ENCODE peak calls at places on chromosomes 4 and X, in seven cellular contexts. O is psoas muscle; Q is CD8-positive, alpha-beta memory T cell; R is lung; W is GM23248; E is suprapubic skin; H is MG63. Y is an unnamed sample.

GRCh38 chrX:1327651-1328304 is 8.8 kb upstream of the IL3RA start:
- DNase-seq in O (no peak), Q (no peak), R (no peak), W (no peak), E (no peak), H (no peak), Y (no peak)

GRCh38 chr4:37641886-37642849 is 44.0 kb downstream of the RELL1 start:
- DNase-seq in O (no peak), Q (no peak), R (no peak), W (no peak), E (no peak), H (no peak), Y (no peak)

GRCh38 chr4:8727131-8727530 is 134.6 kb downstream of the CPZ start:
- DNase-seq in O (no peak), Q (no peak), R (no peak), W (no peak), E (peak; percentile 37), H (no peak), Y (no peak)

GRCh38 chr4:11908712-11909111 is 480.0 kb upstream of the HS3ST1 start:
- DNase-seq in O (no peak), Q (no peak), R (no peak), W (no peak), E (no peak), H (no peak), Y (no peak)

GRCh38 chrX:100643943-100644587 is at the start of gene SRPX2:
- DNase-seq in O (peak; percentile 45), Q (no peak), R (no peak), W (peak; percentile 90), E (no peak), H (peak; percentile 76), Y (peak; percentile 74)

GRCh38 chr4:26268246-26268645 is 52.6 kb upstream of the RBPJ start:
- DNase-seq in O (no peak), Q (no peak), R (no peak), W (peak; percentile 30), E (no peak), H (no peak), Y (no peak)

GRCh38 chrX:37818031-37818430 is 29.3 kb downstream of the DYNLT3 start:
- DNase-seq in O (no peak), Q (no peak), R (no peak), W (no peak), E (no peak), H (no peak), Y (no peak)

GRCh38 chr4:66694716-66695115 is 850.6 kb downstream of the CENPC start:
- DNase-seq in O (no peak), Q (no peak), R (no peak), W (no peak), E (no peak), H (no peak), Y (no peak)

GRCh38 chr4:2259036-2259540 is 2.8 kb downstream of the MXD4 start:
- DNase-seq in O (peak; percentile 15), Q (peak; percentile 1), R (no peak), W (no peak), E (peak; percentile 64), H (no peak), Y (no peak)

DNA sequence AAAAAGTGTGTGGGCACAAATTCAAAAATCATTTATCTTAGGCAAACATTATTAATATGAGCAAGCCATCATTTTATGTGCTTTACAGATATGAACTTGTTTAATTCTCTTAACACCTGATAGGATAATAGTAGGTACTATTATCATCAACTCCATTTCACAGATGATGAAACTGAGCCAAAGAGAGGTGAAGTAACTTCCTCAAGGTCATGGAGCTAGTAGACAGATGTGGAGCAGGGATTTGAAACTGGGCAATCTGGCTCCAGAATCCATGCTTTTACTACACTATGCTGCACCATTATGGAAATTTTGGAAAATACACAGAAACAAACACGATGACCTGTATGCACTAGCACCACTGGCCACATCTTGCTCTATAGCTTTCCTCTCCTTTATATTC is 1.0 kb upstream of the PIN4 start:
- DNase-seq in O (no peak), Q (no peak), R (no peak), W (no peak), E (no peak), H (no peak), Y (no peak)
- H3K4me3 ChIP-seq in O (peak overlapping the region; percentile 72), Q (peak overlapping the region; percentile 95), R (no peak overlapping the region), W (peak overlapping the region; percentile 90), E (peak overlapping the region; percentile 65), H (peak overlapping the region; percentile 78), Y (peak overlapping the region; percentile 84)

GRCh38 chr4:125116431-125116830 is 198.3 kb upstream of the FAT4 start:
- DNase-seq in O (no peak), Q (no peak), R (no peak), W (no peak), E (no peak), H (no peak), Y (no peak)
- H3K9me3 ChIP-seq in O (no peaks in the 10 kb centered on the region), Q (no peaks in the 10 kb centered on the region), R (no peaks in the 10 kb centered on the region), W (no peaks in the 10 kb centered on the region), E (no peaks in the 10 kb centered on the region), H (no peaks in the 10 kb centered on the region), Y (no peaks in the 10 kb centered on the region)

GRCh38 chr4:109649872-109650271 is 53.4 kb downstream of the CASP6 start:
- DNase-seq in O (no peak), Q (no peak), R (no peak), W (no peak), E (no peak), H (no peak), Y (no peak)

GRCh38 chr4:109645874-109646591 is 57.2 kb downstream of the CASP6 start:
- DNase-seq in O (no peak), Q (no peak), R (no peak), W (no peak), E (no peak), H (no peak), Y (no peak)

GRCh38 chr4:109648266-109648996 is 54.8 kb downstream of the CASP6 start:
- DNase-seq in O (no peak), Q (no peak), R (no peak), W (no peak), E (no peak), H (no peak), Y (no peak)

GRCh38 chr4:109648997-109649575 is 54.2 kb downstream of the CASP6 start:
- DNase-seq in O (no peak), Q (no peak), R (no peak), W (no peak), E (no peak), H (no peak), Y (no peak)
- H3K4me3 ChIP-seq in O (no peak overlapping the region), Q (peak overlapping the region; percentile 50), R (no peak overlapping the region), W (no peak overlapping the region), E (no peak overlapping the region), H (no peak overlapping the region), Y (no peak overlapping the region)

GRCh38 chr4:163193717-163194116 is 27.0 kb upstream of the NAF1 start:
- DNase-seq in O (no peak), Q (no peak), R (no peak), W (no peak), E (no peak), H (no peak), Y (no peak)

GRCh38 chr4:163195247-163195765 is 28.6 kb upstream of the NAF1 start:
- DNase-seq in O (no peak), Q (no peak), R (no peak), W (no peak), E (no peak), H (no peak), Y (no peak)

GRCh38 chr4:163196904-163197505 is 30.3 kb upstream of the NAF1 start:
- DNase-seq in O (no peak), Q (no peak), R (no peak), W (no peak), E (no peak), H (no peak), Y (no peak)

GRCh38 chr4:163194593-163194992 is 27.9 kb upstream of the NAF1 start:
- DNase-seq in O (no peak), Q (no peak), R (no peak), W (no peak), E (no peak), H (peak; percentile 29), Y (no peak)

DNA sequence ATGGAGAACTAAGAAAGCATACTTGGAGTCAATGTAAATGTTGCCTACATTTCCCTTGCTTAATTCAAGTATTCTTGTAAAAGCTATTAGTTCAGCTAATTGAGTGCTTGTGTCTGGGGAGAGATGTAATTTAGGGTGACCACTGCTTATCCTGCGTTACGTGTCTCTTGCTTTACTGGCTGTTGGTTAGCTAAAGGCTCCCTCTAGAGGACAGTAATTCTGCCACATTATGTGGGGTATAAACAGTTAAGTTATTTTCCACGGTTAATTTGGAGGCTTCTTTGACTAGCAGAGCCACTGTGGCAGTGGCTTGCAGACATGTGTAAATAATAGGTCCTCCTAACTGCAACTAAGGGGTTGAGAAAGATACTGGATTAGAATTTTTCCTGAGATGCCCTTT is 25.3 kb upstream of the NAF1 start:
- DNase-seq in O (no peak), Q (no peak), R (no peak), W (peak; percentile 45), E (no peak), H (no peak), Y (no peak)
- H3K9me3 ChIP-seq in O (peaks cover 13% of the 10 kb centered on the region), Q (peaks cover 23% of the 10 kb centered on the region), R (peaks cover 8% of the 10 kb centered on the region), W (no peaks in the 10 kb centered on the region), E (peaks cover 17% of the 10 kb centered on the region), H (peaks cover 12% of the 10 kb centered on the region), Y (peaks cover 11% of the 10 kb centered on the region)

Y was measured in AG04450.